ENCODE peak calls at places on chromosomes 16 and 17, in six cellular contexts. One of them, this sample, is unnamed.
A peak's percentile ranks its signal among the peaks of the same experiment; 100 is the strongest.

GRCh38 chr17:5563451-5563850 is 20.9 kb downstream of the NLRP1 start:
- DNase-seq in ascending aorta: no peak
- DNase-seq in cardiac muscle cell: no peak
- DNase-seq in HCT116: no peak
- DNase-seq in mucosa of descending colon: no peak
- DNase-seq in right atrium auricular region: no peak
- DNase-seq in this sample: no peak

GRCh38 chr16:14172200-14172805 is 101.2 kb downstream of the MRTFB start:
- DNase-seq in HCT116: no peak
- DNase-seq in ascending aorta: no peak
- DNase-seq in right atrium auricular region: no peak
- DNase-seq in cardiac muscle cell: no peak
- DNase-seq in mucosa of descending colon: no peak
- DNase-seq in this sample: no peak

GRCh38 chr16:8855051-8855786 is 13.6 kb downstream of the CARHSP1 start:
- DNase-seq in HCT116: no peak
- DNase-seq in right atrium auricular region: no peak
- DNase-seq in cardiac muscle cell: no peak
- DNase-seq in mucosa of descending colon: no peak
- DNase-seq in ascending aorta: no peak
- DNase-seq in this sample: no peak

GRCh38 chr17:60163108-60163784 is 13.5 kb downstream of the CA4 start:
- DNase-seq in right atrium auricular region: no peak
- DNase-seq in ascending aorta: no peak
- DNase-seq in mucosa of descending colon: no peak
- DNase-seq in cardiac muscle cell: peak; percentile 35
- DNase-seq in HCT116: no peak
- DNase-seq in this sample: no peak

GRCh38 chr16:57507414-57508083 is 21.3 kb upstream of the DOK4 start:
- DNase-seq in right atrium auricular region: no peak
- DNase-seq in ascending aorta: no peak
- DNase-seq in HCT116: no peak
- DNase-seq in cardiac muscle cell: no peak
- DNase-seq in mucosa of descending colon: no peak
- DNase-seq in this sample: no peak

GRCh38 chr16:84143784-84144199 is 1.2 kb downstream of the HSDL1 start:
- DNase-seq in mucosa of descending colon: peak; percentile 31
- DNase-seq in right atrium auricular region: no peak
- DNase-seq in ascending aorta: no peak
- DNase-seq in cardiac muscle cell: peak; percentile 48
- DNase-seq in HCT116: no peak
- DNase-seq in this sample: no peak

GRCh38 chr16:50368410-50369132 is at the start of gene BRD7:
- DNase-seq in HCT116: no peak
- DNase-seq in ascending aorta: peak; percentile 75
- DNase-seq in cardiac muscle cell: peak; percentile 86
- DNase-seq in right atrium auricular region: no peak
- DNase-seq in mucosa of descending colon: peak; percentile 60
- DNase-seq in this sample: no peak

GRCh38 chr16:1224558-1224957 is 510 bp downstream of the TPSG1 start:
- DNase-seq in ascending aorta: no peak
- DNase-seq in right atrium auricular region: no peak
- DNase-seq in cardiac muscle cell: no peak
- DNase-seq in mucosa of descending colon: peak; percentile 51
- DNase-seq in HCT116: no peak
- DNase-seq in this sample: no peak

GRCh38 chr17:68868708-68869107 is 86.5 kb downstream of the ABCA8 start:
- DNase-seq in mucosa of descending colon: no peak
- DNase-seq in ascending aorta: no peak
- DNase-seq in right atrium auricular region: no peak
- DNase-seq in HCT116: no peak
- DNase-seq in cardiac muscle cell: no peak
- DNase-seq in this sample: no peak

GRCh38 chr17:38454528-38454927 is 26.3 kb downstream of the ARHGAP23 start:
- DNase-seq in ascending aorta: peak; percentile 94
- DNase-seq in mucosa of descending colon: peak; percentile 28
- DNase-seq in cardiac muscle cell: no peak
- DNase-seq in right atrium auricular region: peak; percentile 88
- DNase-seq in HCT116: peak; percentile 49
- DNase-seq in this sample: no peak

GRCh38 chr17:38455288-38455915 is 27.1 kb downstream of the ARHGAP23 start:
- DNase-seq in ascending aorta: no peak
- DNase-seq in mucosa of descending colon: no peak
- DNase-seq in cardiac muscle cell: peak; percentile 38
- DNase-seq in HCT116: no peak
- DNase-seq in right atrium auricular region: no peak
- DNase-seq in this sample: no peak

GRCh38 chr17:38457577-38458371 is 29.5 kb downstream of the ARHGAP23 start:
- DNase-seq in HCT116: no peak
- DNase-seq in ascending aorta: no peak
- DNase-seq in mucosa of descending colon: no peak
- DNase-seq in right atrium auricular region: no peak
- DNase-seq in cardiac muscle cell: no peak
- DNase-seq in this sample: no peak

GRCh38 chr17:38453951-38454421 is 25.7 kb downstream of the ARHGAP23 start:
- DNase-seq in cardiac muscle cell: no peak
- DNase-seq in right atrium auricular region: no peak
- DNase-seq in HCT116: no peak
- DNase-seq in ascending aorta: no peak
- DNase-seq in mucosa of descending colon: no peak
- DNase-seq in this sample: no peak

DNA sequence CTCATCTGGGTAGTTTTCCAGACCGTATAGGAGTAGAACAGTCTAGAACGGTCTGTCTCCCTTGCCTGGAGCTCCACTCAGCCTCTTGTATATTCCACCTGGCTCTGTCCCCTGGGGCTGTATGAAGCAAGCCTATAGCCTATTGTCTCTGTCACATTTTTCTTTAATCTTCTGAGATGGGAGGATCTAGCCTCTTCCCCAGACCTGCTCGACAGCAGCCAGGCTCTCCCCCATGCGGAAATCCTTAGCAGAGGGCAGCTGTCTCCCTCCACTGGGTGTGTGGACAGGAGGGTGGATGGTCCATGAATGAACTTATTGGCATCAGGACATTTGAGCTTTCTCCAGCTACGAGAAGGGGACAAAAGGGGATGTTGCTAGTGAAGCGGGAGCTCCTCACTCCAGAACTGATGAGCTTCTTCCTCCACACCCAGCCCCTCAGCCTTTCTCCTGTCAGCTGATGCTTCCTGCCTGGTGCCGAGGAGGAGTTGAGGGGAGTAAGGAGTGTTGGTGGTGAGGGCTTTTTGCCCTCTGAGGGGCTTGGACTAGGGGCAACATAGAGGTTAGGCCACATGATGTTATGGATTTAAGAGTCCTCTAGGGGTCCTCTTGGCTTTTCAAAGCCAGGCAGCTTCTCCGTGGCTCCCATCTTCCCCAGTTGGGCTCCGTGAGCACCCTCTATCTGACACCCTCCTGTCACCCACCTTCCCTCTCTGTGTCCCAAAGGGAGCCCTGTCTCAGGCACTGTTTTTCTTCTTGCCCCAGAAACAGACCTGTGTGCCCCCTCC is 28.0 kb downstream of the ARHGAP23 start:
- DNase-seq in cardiac muscle cell: no peak
- DNase-seq in HCT116: no peak
- DNase-seq in ascending aorta: no peak
- DNase-seq in mucosa of descending colon: no peak
- DNase-seq in right atrium auricular region: no peak
- DNase-seq in this sample: no peak
- H3K4me1 ChIP-seq in cardiac muscle cell: peaks cover 48% of the 10 kb centered on the region
- H3K4me1 ChIP-seq in HCT116: peaks cover 32% of the 10 kb centered on the region
- H3K4me1 ChIP-seq in ascending aorta: peaks cover 13% of the 10 kb centered on the region
- H3K4me1 ChIP-seq in mucosa of descending colon: no peaks in the 10 kb centered on the region
- H3K4me1 ChIP-seq in right atrium auricular region: no peaks in the 10 kb centered on the region
- H3K4me1 ChIP-seq in this sample: peaks cover 63% of the 10 kb centered on the region

DNA sequence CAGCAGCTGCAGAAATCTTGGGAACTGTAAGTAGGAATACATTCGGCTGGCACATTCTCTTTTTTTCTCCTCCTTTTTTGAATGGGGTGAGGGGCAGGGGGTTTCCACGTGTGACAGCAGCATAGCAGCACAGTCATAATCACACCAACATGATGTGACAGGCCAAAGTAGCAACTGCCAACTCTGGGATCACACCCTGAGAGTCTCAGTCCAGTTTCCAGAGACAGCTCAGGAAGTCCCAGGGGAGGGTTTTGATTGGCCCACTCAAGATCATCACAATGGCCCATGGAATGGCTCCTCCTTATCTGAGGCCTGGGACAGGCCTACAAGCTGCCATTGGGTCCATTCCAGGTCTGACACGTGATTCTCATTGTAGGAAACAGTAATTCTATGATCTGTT is 207.0 kb upstream of the ASIC2 start:
- DNase-seq in right atrium auricular region: no peak
- DNase-seq in HCT116: no peak
- DNase-seq in ascending aorta: no peak
- DNase-seq in cardiac muscle cell: peak; percentile 41
- DNase-seq in mucosa of descending colon: peak; percentile 16
- DNase-seq in this sample: no peak
- TF ChIP-seq CTCF in right atrium auricular region: no peak
- TF ChIP-seq CTCF in HCT116: no peak
- TF ChIP-seq CTCF in ascending aorta: no peak
- TF ChIP-seq CTCF in cardiac muscle cell: no peak
- TF ChIP-seq CTCF in mucosa of descending colon: no peak
- TF ChIP-seq CTCF in this sample: no peak

GRCh38 chr16:68387301-68387700 is 61.0 kb downstream of the SMPD3 start:
- DNase-seq in right atrium auricular region: no peak
- DNase-seq in HCT116: no peak
- DNase-seq in mucosa of descending colon: peak; percentile 92
- DNase-seq in cardiac muscle cell: no peak
- DNase-seq in ascending aorta: no peak
- DNase-seq in this sample: no peak
- H3K4me1 ChIP-seq in right atrium auricular region: no peaks in the 10 kb centered on the region
- H3K4me1 ChIP-seq in HCT116: no peaks in the 10 kb centered on the region
- H3K4me1 ChIP-seq in mucosa of descending colon: peaks cover 43% of the 10 kb centered on the region
- H3K4me1 ChIP-seq in cardiac muscle cell: peaks cover 12% of the 10 kb centered on the region
- H3K4me1 ChIP-seq in ascending aorta: no peaks in the 10 kb centered on the region
- H3K4me1 ChIP-seq in this sample: no peaks in the 10 kb centered on the region

DNA sequence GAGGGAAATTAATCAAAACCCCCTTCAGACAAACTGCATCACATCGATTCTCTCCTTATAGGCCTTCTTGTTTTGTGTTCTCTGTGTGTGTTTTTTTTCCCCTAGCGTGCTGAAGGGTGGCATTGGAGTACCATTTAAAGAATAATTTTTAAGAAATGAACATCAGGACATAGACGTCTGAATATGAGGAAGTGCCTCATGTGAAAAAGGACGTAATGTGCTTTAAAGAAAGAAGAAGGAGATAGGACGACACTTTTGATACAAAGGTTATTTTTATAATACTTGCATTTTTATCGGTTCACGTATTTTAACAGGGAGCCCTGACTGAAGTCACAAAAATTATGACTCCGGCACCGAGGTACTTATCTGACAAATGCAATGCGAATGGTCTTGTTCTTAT is 606.4 kb downstream of the MAF start:
- DNase-seq in mucosa of descending colon: no peak
- DNase-seq in cardiac muscle cell: no peak
- DNase-seq in HCT116: no peak
- DNase-seq in ascending aorta: no peak
- DNase-seq in right atrium auricular region: no peak
- DNase-seq in this sample: no peak
- TF ChIP-seq CTCF in mucosa of descending colon: no peak
- TF ChIP-seq CTCF in cardiac muscle cell: no peak
- TF ChIP-seq CTCF in HCT116: no peak
- TF ChIP-seq CTCF in ascending aorta: no peak
- TF ChIP-seq CTCF in right atrium auricular region: no peak
- TF ChIP-seq CTCF in this sample: no peak